ENCODE peak calls at places on chromosome 5, in seven cellular contexts. Q is transverse colon; W is heart left ventricle; N is H9; B is adrenal gland; O is IMR-90; V is CD8-positive, alpha-beta T cell. L is an unnamed sample. For H3K9me3, the result is how much of the 10 kb centered on the place peaks cover.

GRCh38 chr5:151680944-151681427 is 5.7 kb downstream of the SPARC start:
- DNase-seq in Q (no peak), W (peak), N (no peak), B (no peak), O (peak), V (no peak), L (no peak)

GRCh38 chr5:2833513-2833912 is 82.0 kb upstream of the IRX2 start:
- DNase-seq in Q (no peak), W (no peak), N (no peak), B (no peak), O (no peak), V (no peak), L (no peak)

GRCh38 chr5:95081500-95082355 is 203.2 kb downstream of the MCTP1 start:
- DNase-seq in Q (peak), W (peak), N (no peak), B (peak), O (peak), V (no peak), L (peak)

GRCh38 chr5:84779206-84779605 is 394.5 kb upstream of the EDIL3 start:
- DNase-seq in Q (no peak), W (no peak), N (no peak), B (no peak), O (peak), V (no peak), L (no peak)

GRCh38 chr5:132439521-132440206 is 50.9 kb downstream of the IRF1 start:
- DNase-seq in Q (peak), W (peak), N (no peak), B (peak), O (peak), V (no peak), L (peak)

GRCh38 chr5:68316469-68316868 is 100.9 kb downstream of the PIK3R1 start:
- DNase-seq in Q (no peak), W (no peak), N (no peak), B (no peak), O (no peak), V (no peak), L (no peak)

GRCh38 chr5:13470975-13471374 is 473.5 kb downstream of the DNAH5 start:
- DNase-seq in Q (no peak), W (no peak), N (no peak), B (no peak), O (no peak), V (no peak), L (no peak)

GRCh38 chr5:133933670-133934295 is 34.6 kb downstream of the C5orf15 start:
- DNase-seq in Q (no peak), W (no peak), N (no peak), B (no peak), O (no peak), V (no peak), L (no peak)

GRCh38 chr5:138650999-138651766 is 76.0 kb upstream of the HSPA9 start:
- DNase-seq in Q (no peak), W (no peak), N (no peak), B (no peak), O (no peak), V (no peak), L (no peak)

GRCh38 chr5:9712506-9713285 is 82.5 kb upstream of the TAS2R1 start:
- DNase-seq in Q (no peak), W (no peak), N (no peak), B (no peak), O (peak), V (no peak), L (no peak)

GRCh38 chr5:98464737-98465330 is 308.6 kb upstream of the RGMB start:
- DNase-seq in Q (no peak), W (no peak), N (no peak), B (no peak), O (no peak), V (no peak), L (no peak)

GRCh38 chr5:147522435-147522834 is 12.6 kb upstream of the DPYSL3 start:
- DNase-seq in Q (no peak), W (no peak), N (no peak), B (no peak), O (peak), V (no peak), L (peak)

GRCh38 chr5:137891849-137892248 is 2.6 kb downstream of the PKD2L2 start:
- DNase-seq in Q (no peak), W (no peak), N (no peak), B (no peak), O (no peak), V (no peak), L (no peak)

GRCh38 chr5:114377050-114377844 is 15.4 kb downstream of the KCNN2 start:
- DNase-seq in Q (no peak), W (no peak), N (no peak), B (no peak), O (no peak), V (no peak), L (no peak)

GRCh38 chr5:154901276-154901675 is 36.7 kb downstream of the GEMIN5 start:
- DNase-seq in Q (no peak), W (no peak), N (no peak), B (no peak), O (peak), V (no peak), L (no peak)

GRCh38 chr5:68643064-68643463 is 427.5 kb downstream of the PIK3R1 start:
- DNase-seq in Q (no peak), W (no peak), N (no peak), B (no peak), O (no peak), V (no peak), L (no peak)

GRCh38 chr5:172904643-172905345 is 54.4 kb upstream of the RPL26L1 start:
- DNase-seq in Q (peak), W (peak), N (peak), B (peak), O (peak), V (no peak), L (peak)

GRCh38 chr5:75006821-75007536 is 45.4 kb downstream of the GCNT4 start:
- DNase-seq in Q (no peak), W (no peak), N (no peak), B (no peak), O (no peak), V (no peak), L (no peak)

GRCh38 chr5:166365164-166365563 is 1926.3 kb upstream of the WWC1 start:
- DNase-seq in Q (no peak), W (no peak), N (no peak), B (no peak), O (no peak), V (no peak), L (no peak)

GRCh38 chr5:33795532-33795931 is 96.3 kb downstream of the ADAMTS12 start:
- DNase-seq in Q (no peak), W (no peak), N (no peak), B (no peak), O (no peak), V (no peak), L (no peak)

GRCh38 chr5:101942321-101942882 is 353.7 kb downstream of the SLCO4C1 start:
- DNase-seq in Q (peak), W (no peak), N (peak), B (peak), O (no peak), V (no peak), L (peak)

GRCh38 chr5:1004598-1005361 is 3.8 kb upstream of the NKD2 start:
- DNase-seq in Q (peak), W (peak), N (no peak), B (peak), O (peak), V (peak), L (peak)

GRCh38 chr5:98482321-98483111 is 290.9 kb upstream of the RGMB start:
- DNase-seq in Q (no peak), W (no peak), N (no peak), B (no peak), O (no peak), V (no peak), L (peak)

GRCh38 chr5:9015250-9015936 is 530.5 kb downstream of the SEMA5A start:
- DNase-seq in Q (no peak), W (no peak), N (no peak), B (no peak), O (peak), V (no peak), L (no peak)

GRCh38 chr5:92145852-92146251 is 762.7 kb upstream of the ARRDC3 start:
- DNase-seq in Q (no peak), W (no peak), N (no peak), B (no peak), O (no peak), V (no peak), L (no peak)

GRCh38 chr5:96091874-96092273 is 130.2 kb upstream of the ELL2 start:
- DNase-seq in Q (no peak), W (no peak), N (no peak), B (no peak), O (no peak), V (no peak), L (no peak)

GRCh38 chr5:370959-371810 is 49.7 kb downstream of the AHRR start:
- DNase-seq in Q (peak), W (peak), N (peak), B (no peak), O (no peak), V (no peak), L (peak)

GRCh38 chr5:119318256-119318914 is 37.4 kb upstream of the TNFAIP8 start:
- DNase-seq in Q (no peak), W (no peak), N (no peak), B (peak), O (no peak), V (no peak), L (peak)

GRCh38 chr5:53971096-53971495 is 339.3 kb downstream of the ARL15 start:
- DNase-seq in Q (no peak), W (no peak), N (no peak), B (no peak), O (no peak), V (no peak), L (no peak)

GRCh38 chr5:42035526-42035925 is 110.4 kb downstream of the FBXO4 start:
- DNase-seq in Q (no peak), W (no peak), N (no peak), B (no peak), O (no peak), V (no peak), L (no peak)
- H3K27ac ChIP-seq in Q (no peak), W (no peak), N (no peak), B (no peak), O (no peak), V (no peak), L (no peak)

DNA sequence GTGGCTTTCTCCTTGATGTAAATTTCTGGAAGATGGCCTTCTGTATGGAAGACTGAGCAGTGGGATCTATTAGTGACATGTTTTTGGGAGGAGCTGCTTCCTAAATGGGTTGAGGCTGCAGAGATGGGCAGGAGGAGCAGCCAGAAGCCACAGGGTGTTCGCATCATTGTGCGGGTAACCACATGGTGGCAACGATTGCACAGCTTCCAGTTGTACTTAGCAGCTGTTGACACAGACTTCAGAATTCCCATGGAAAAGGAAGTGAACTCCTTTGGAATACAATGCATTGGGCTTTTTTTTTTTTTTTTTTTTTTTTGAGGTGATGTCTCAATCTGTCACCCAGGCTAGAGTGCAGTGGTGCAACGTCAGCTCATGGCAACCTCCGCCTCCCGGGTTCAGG is 297.3 kb downstream of the NR3C1 start:
- DNase-seq in Q (no peak), W (peak), N (no peak), B (peak), O (peak), V (no peak), L (no peak)
- TF ChIP-seq CTCF in Q (no peak), W (peak), N (peak), B (no peak), O (peak), V (no peak), L (peak)

GRCh38 chr5:149652697-149653096 is 71.4 kb downstream of the ARHGEF37 start:
- DNase-seq in Q (no peak), W (no peak), N (no peak), B (no peak), O (no peak), V (no peak), L (no peak)
- H3K9me3 ChIP-seq in Q (under half), W (under half), N (under half), B (under half), O (under half), V (under half), L (under half)

GRCh38 chr5:143376911-143377838 is 26.3 kb downstream of the NR3C1 start:
- DNase-seq in Q (no peak), W (no peak), N (peak), B (no peak), O (peak), V (no peak), L (peak)

GRCh38 chr5:143370440-143370839 is 33.0 kb downstream of the NR3C1 start:
- DNase-seq in Q (no peak), W (no peak), N (no peak), B (no peak), O (no peak), V (no peak), L (no peak)

GRCh38 chr5:143374496-143375217 is 28.8 kb downstream of the NR3C1 start:
- DNase-seq in Q (no peak), W (no peak), N (no peak), B (no peak), O (peak), V (no peak), L (no peak)

GRCh38 chr5:143372187-143372829 is 31.2 kb downstream of the NR3C1 start:
- DNase-seq in Q (no peak), W (no peak), N (no peak), B (no peak), O (peak), V (no peak), L (no peak)

GRCh38 chr5:143376195-143376772 is 27.2 kb downstream of the NR3C1 start:
- DNase-seq in Q (no peak), W (no peak), N (no peak), B (no peak), O (no peak), V (no peak), L (no peak)
- H3K27ac ChIP-seq in Q (no peak), W (no peak), N (no peak), B (no peak), O (no peak), V (no peak), L (no peak)

GRCh38 chr5:150163547-150164059 is 3.0 kb upstream of the CDX1 start:
- DNase-seq in Q (peak), W (peak), N (peak), B (no peak), O (no peak), V (no peak), L (peak)
- TF ChIP-seq CTCF in Q (peak), W (no peak), N (peak), B (peak), O (peak), V (no peak), L (peak)

GRCh38 chr5:103333376-103333775 is 74.8 kb downstream of the MACIR start:
- DNase-seq in Q (no peak), W (no peak), N (no peak), B (no peak), O (no peak), V (no peak), L (no peak)
- H3K9me3 ChIP-seq in Q (under half), W (under half), N (under half), B (under half), O (under half), V (under half), L (under half)

GRCh38 chr5:56763711-56764466 is 51.5 kb upstream of the MAP3K1 start:
- DNase-seq in Q (peak), W (no peak), N (no peak), B (no peak), O (peak), V (no peak), L (no peak)
- H3K27ac ChIP-seq in Q (no peak), W (no peak), N (no peak), B (no peak), O (no peak), V (no peak), L (no peak)